ENCODE peak calls at places on chromosomes 12 and 14, in nine cellular contexts. H, G, K, E, W, B, C, M and Z are unnamed samples.

GRCh38 chr14:90140956-90141316 is 79.1 kb downstream of the KCNK13 start:
- DNase-seq in K (no peak), M (no peak), W (peak; percentile 88), B (no peak), E (no peak), H (no peak), C (no peak), G (peak; percentile 37), Z (no peak)

GRCh38 chr14:36784541-36784940 is 122.9 kb downstream of the PAX9 start:
- DNase-seq in M (no peak), K (no peak), E (no peak), C (no peak), W (no peak), B (no peak), H (no peak), G (no peak), Z (no peak)

GRCh38 chr14:74589291-74589879 is 22.7 kb downstream of the LTBP2 start:
- DNase-seq in M (no peak), C (no peak), W (no peak), E (peak; percentile 48), B (peak; percentile 63), H (no peak), G (no peak), K (no peak), Z (no peak)

GRCh38 chr14:101761881-101762529 is 496 bp downstream of the PPP2R5C start:
- DNase-seq in G (peak; percentile 22), B (no peak), C (peak; percentile 33), W (no peak), E (no peak), H (no peak), M (no peak), K (peak; percentile 72), Z (no peak)

GRCh38 chr14:58639842-58640484 is 2.2 kb downstream of the DACT1 start:
- DNase-seq in M (no peak), W (peak; percentile 86), H (peak; percentile 36), E (no peak), K (no peak), B (peak; percentile 59), C (peak; percentile 58), G (peak; percentile 93), Z (peak; percentile 44)

GRCh38 chr12:1993341-1993740 is 10.9 kb downstream of the DCP1B start:
- DNase-seq in K (no peak), G (peak; percentile 86), B (peak; percentile 94), M (no peak), H (no peak), E (no peak), W (peak; percentile 88), C (no peak), Z (no peak)

GRCh38 chr14:75793806-75794205 is 132.8 kb downstream of the TTLL5 start:
- DNase-seq in W (no peak), K (no peak), G (peak; percentile 55), C (peak; percentile 14), E (no peak), H (no peak), B (no peak), M (no peak), Z (no peak)

GRCh38 chr14:79724934-79725717 is 486.2 kb downstream of the DIO2 start:
- DNase-seq in M (no peak), W (no peak), C (peak; percentile 76), B (no peak), K (no peak), G (no peak), H (peak; percentile 2), E (no peak), Z (no peak)

GRCh38 chr12:95790912-95791849 is 617 bp upstream of the NTN4 start:
- DNase-seq in K (peak; percentile 69), C (peak; percentile 34), G (peak; percentile 26), E (peak; percentile 58), H (no peak), B (peak; percentile 39), W (no peak), M (no peak), Z (peak; percentile 41)

GRCh38 chr12:38886064-38886463 is 19.3 kb downstream of the CPNE8 start:
- DNase-seq in G (peak; percentile 50), B (peak; percentile 83), E (no peak), W (peak; percentile 48), K (no peak), H (no peak), C (peak; percentile 33), M (no peak), Z (no peak)

GRCh38 chr12:64530566-64530965 is 78.6 kb downstream of the TBK1 start:
- DNase-seq in E (no peak), H (no peak), B (no peak), W (no peak), G (no peak), K (no peak), C (no peak), M (no peak), Z (no peak)
- H3K27ac ChIP-seq in E (no peak overlapping the region), H (no peak overlapping the region), B (no peak overlapping the region), W (no peak overlapping the region), G (no peak overlapping the region), K (no peak overlapping the region), C (no peak overlapping the region), M (no peak overlapping the region), Z (no peak overlapping the region)

DNA sequence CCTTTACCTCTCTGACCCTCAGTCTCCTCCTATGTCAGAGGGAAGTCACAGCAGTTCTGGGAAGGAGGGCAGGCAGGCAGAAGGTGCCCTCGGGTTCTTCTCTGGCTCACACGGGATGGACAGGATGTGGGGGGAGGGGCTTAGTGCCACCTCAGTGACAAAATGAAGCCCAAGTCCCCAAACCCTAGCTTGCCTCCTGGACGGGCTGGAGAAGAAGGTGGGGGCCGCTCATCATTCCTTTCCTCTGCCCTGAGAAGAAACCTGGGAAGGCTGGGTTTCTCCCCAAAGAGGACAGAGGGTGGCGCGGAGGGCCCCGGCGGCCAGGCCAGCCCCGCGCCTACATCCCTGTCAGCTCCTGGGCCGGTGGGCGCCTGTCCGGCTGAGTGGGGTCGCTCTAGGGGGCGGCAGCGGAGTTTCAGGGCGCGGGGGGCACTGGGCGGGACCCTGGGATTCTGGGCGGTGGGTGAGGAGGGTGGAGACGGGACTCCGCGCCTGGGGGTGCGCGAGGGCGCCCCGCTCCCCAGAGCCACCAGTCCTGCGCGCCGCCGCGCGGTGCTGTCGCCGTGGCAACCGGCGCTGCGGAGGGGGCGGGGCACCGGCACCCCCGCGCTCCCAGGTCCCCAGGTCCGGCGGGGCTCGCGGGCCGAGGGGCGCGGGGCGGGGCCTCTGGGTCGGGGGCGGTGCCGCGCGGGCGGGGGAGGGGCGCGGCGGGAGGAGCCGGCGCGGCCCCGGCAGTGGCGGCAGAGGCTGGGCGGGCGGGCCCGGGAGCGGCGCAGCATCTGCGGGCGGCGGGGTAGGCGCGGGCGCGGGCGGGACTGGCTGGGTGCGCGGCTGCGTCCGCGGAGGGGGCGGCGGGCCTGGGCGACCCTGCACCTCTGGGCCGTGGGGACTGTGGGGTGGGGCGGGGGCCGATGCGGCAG is at the start of gene TMEM121:
- DNase-seq in E (peak; percentile 58), K (peak; percentile 64), M (no peak), C (peak; percentile 21), W (no peak), G (no peak), B (no peak), H (no peak), Z (no peak)
- H3K4me3 ChIP-seq in E (peak within 1 kb of the TSS; percentile 77), K (peak within 1 kb of the TSS; percentile 67), M (peak within 1 kb of the TSS; percentile 67), C (peak within 1 kb of the TSS; percentile 24), W (peak within 1 kb of the TSS; percentile 44), G (peak within 1 kb of the TSS; percentile 34), B (peak within 1 kb of the TSS; percentile 52), H (no peak within 1 kb of the TSS), Z (peak within 1 kb of the TSS; percentile 11)

GRCh38 chr14:77204457-77204796 is 22.8 kb downstream of the TMEM63C start:
- DNase-seq in K (no peak), H (no peak), G (no peak), B (no peak), E (no peak), W (no peak), C (peak; percentile 38), M (no peak), Z (no peak)

GRCh38 chr14:77206261-77206824 is 24.7 kb downstream of the TMEM63C start:
- DNase-seq in H (no peak), C (no peak), E (no peak), G (no peak), W (no peak), B (no peak), M (no peak), K (no peak), Z (no peak)

GRCh38 chr14:77203611-77204456 is 22.2 kb downstream of the TMEM63C start:
- DNase-seq in E (peak; percentile 41), K (no peak), W (no peak), M (no peak), C (no peak), B (no peak), H (no peak), G (peak; percentile 22), Z (no peak)

GRCh38 chr14:77205566-77205965 is 24.0 kb downstream of the TMEM63C start:
- DNase-seq in H (no peak), M (no peak), C (no peak), W (no peak), K (no peak), E (no peak), G (no peak), B (no peak), Z (no peak)

GRCh38 chr14:77204907-77205306 is 23.3 kb downstream of the TMEM63C start:
- DNase-seq in M (no peak), B (no peak), W (no peak), C (no peak), H (no peak), K (no peak), E (no peak), G (no peak), Z (no peak)
- TF ChIP-seq CTCF in M (no peak), B (no peak), W (no peak), C (no peak), H (no peak), K (no peak), E (no peak), G (no peak), Z (no peak)

GRCh38 chr12:112126916-112127315 is 1.6 kb downstream of the TRAFD1 start:
- DNase-seq in B (no peak), C (no peak), E (no peak), M (no peak), K (no peak), H (no peak), G (no peak), W (no peak), Z (no peak)

GRCh38 chr12:112126000-112126431 is 656 bp downstream of the TRAFD1 start:
- DNase-seq in K (no peak), C (no peak), G (no peak), B (no peak), E (no peak), M (no peak), H (no peak), W (no peak), Z (no peak)

GRCh38 chr12:112122823-112123690 is 2.3 kb upstream of the TRAFD1 start:
- DNase-seq in C (no peak), K (no peak), G (peak; percentile 76), W (peak; percentile 40), M (no peak), E (no peak), B (no peak), H (no peak), Z (no peak)

GRCh38 chr12:112125250-112125999 is at the start of gene TRAFD1:
- DNase-seq in C (peak; percentile 97), M (peak; percentile 99), B (peak; percentile 97), H (peak; percentile 92), K (peak; percentile 99), G (peak; percentile 98), E (peak; percentile 99), W (peak; percentile 97), Z (peak; percentile 96)

DNA sequence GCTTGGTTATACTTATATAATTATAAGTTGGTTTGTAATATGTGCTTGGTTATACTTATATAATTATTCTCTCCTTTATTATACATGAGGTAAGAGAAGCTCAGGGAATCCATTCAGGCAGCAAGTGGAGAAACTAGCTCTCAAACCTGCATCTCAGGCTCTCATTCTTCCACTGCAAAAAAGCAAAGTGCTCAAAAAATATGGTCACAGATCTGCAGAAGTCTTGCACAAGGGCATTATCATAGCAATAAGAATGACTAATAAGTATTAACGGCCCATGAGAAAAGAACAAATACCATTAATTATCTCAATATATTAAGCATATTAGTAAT is 476 bp upstream of the TRAFD1 start:
- DNase-seq in M (no peak), K (no peak), B (no peak), H (no peak), G (no peak), C (no peak), W (no peak), E (no peak), Z (no peak)
- H3K27ac ChIP-seq in M (peak overlapping the region; percentile 94), K (peak overlapping the region; percentile 12), B (no peak overlapping the region), H (no peak overlapping the region), G (no peak overlapping the region), C (no peak overlapping the region), W (no peak overlapping the region), E (peak overlapping the region; percentile 95), Z (no peak overlapping the region)